ENCODE peak calls at places on chromosomes 4 and X, in nine cellular contexts. Z is endothelial cell; G is Panc1; B is stimulated activated CD8-positive, alpha-beta memory T cell treated with anti-CD3 and anti-CD28 coated beads, Interleukin-12 subunit alpha, Interleukin-12 subunit beta, amount 100 ng/mL, for 4 hours; R is heart right ventricle; D is A172; F is fibroblast of mammary gland; P is ecto neural progenitor cell; M is RCC 7860. K is an unnamed sample.

GRCh38 chr4:42306221-42307109 is 90.8 kb upstream of the SHISA3 start:
- DNase-seq in Z (no peak), G (no peak), B (no peak), R (peak), D (no peak), F (peak), P (no peak), M (no peak), K (peak)

GRCh38 chr4:22334155-22334554 is 181.7 kb downstream of the ADGRA3 start:
- DNase-seq in Z (no peak), G (no peak), B (no peak), R (no peak), D (no peak), F (no peak), P (no peak), M (no peak), K (no peak)

GRCh38 chrX:153934473-153935325 is at the start of gene NAA10:
- DNase-seq in Z (peak), G (no peak), B (peak), R (peak), D (peak), F (peak), P (peak), M (peak), K (peak)

GRCh38 chrX:538311-538710 is 92.3 kb upstream of the SHOX start:
- DNase-seq in Z (no peak), G (no peak), B (no peak), R (no peak), D (peak), F (no peak), P (no peak), M (no peak), K (no peak)

GRCh38 chr4:7630559-7631287 is 196.0 kb upstream of the PSAPL1 start:
- DNase-seq in Z (no peak), G (peak), B (no peak), R (peak), D (peak), F (peak), P (no peak), M (peak), K (peak)

GRCh38 chr4:139633195-139633594 is 32.4 kb upstream of the MGST2 start:
- DNase-seq in Z (no peak), G (no peak), B (no peak), R (peak), D (no peak), F (no peak), P (no peak), M (no peak), K (no peak)

GRCh38 chrX:69195197-69195596 is 29.9 kb upstream of the PJA1 start:
- DNase-seq in Z (no peak), G (no peak), B (no peak), R (no peak), D (no peak), F (no peak), P (peak), M (no peak), K (no peak)

GRCh38 chr4:147246096-147246495 is 234.8 kb upstream of the EDNRA start:
- DNase-seq in Z (no peak), G (no peak), B (no peak), R (no peak), D (no peak), F (no peak), P (no peak), M (no peak), K (no peak)

GRCh38 chr4:148164529-148164928 is 277.7 kb downstream of the NR3C2 start:
- DNase-seq in Z (no peak), G (no peak), B (no peak), R (no peak), D (no peak), F (no peak), P (no peak), M (no peak), K (peak)

GRCh38 chr4:11615601-11616000 is 186.9 kb upstream of the HS3ST1 start:
- DNase-seq in Z (no peak), G (no peak), B (no peak), R (no peak), D (no peak), F (no peak), P (no peak), M (no peak), K (no peak)

GRCh38 chr4:106058919-106059318 is 163.6 kb downstream of the NPNT start:
- DNase-seq in Z (no peak), G (no peak), B (no peak), R (no peak), D (peak), F (peak), P (no peak), M (no peak), K (no peak)

GRCh38 chrX:104047171-104047570 is 7.4 kb downstream of the H2BW2 start:
- DNase-seq in Z (no peak), G (no peak), B (no peak), R (no peak), D (no peak), F (no peak), P (no peak), M (no peak), K (no peak)

GRCh38 chr4:119394826-119395225 is 72.9 kb upstream of the FABP2 start:
- DNase-seq in Z (no peak), G (no peak), B (no peak), R (no peak), D (no peak), F (no peak), P (peak), M (no peak), K (no peak)

GRCh38 chr4:113610542-113610941 is 151.0 kb downstream of the CAMK2D start:
- DNase-seq in Z (no peak), G (no peak), B (no peak), R (peak), D (no peak), F (no peak), P (no peak), M (no peak), K (no peak)

GRCh38 chr4:20984011-20984836 is 284.0 kb downstream of the PACRGL start:
- DNase-seq in Z (peak), G (no peak), B (no peak), R (no peak), D (no peak), F (no peak), P (peak), M (no peak), K (no peak)

GRCh38 chr4:58163172-58163571 is 1053.0 kb upstream of the IGFBP7 start:
- DNase-seq in Z (no peak), G (no peak), B (no peak), R (peak), D (no peak), F (no peak), P (no peak), M (no peak), K (no peak)

GRCh38 chrX:154986826-154987575 is 35.5 kb downstream of the F8 start:
- DNase-seq in Z (no peak), G (no peak), B (no peak), R (no peak), D (no peak), F (peak), P (no peak), M (no peak), K (no peak)

GRCh38 chr4:189858445-189858844 is 82.2 kb upstream of the FRG1 start:
- DNase-seq in Z (no peak), G (no peak), B (no peak), R (no peak), D (no peak), F (no peak), P (no peak), M (no peak), K (no peak)